ENCODE peak calls at places on chromosome 5, in six cellular contexts. C is HepG2, H is GM12878, B is GM12891, F is H1, Y is K562. I is an unnamed sample.

GRCh38 chr5:166883016-166883415 is 1408.4 kb upstream of the WWC1 start:
- DNase-seq in C (no peak), H (no peak), B (no peak), F (no peak), Y (no peak), I (no peak)

GRCh38 chr5:157306690-157307089 is 40.8 kb downstream of the CYFIP2 start:
- DNase-seq in C (no peak), H (no peak), B (no peak), F (no peak), Y (no peak), I (no peak)

GRCh38 chr5:150114102-150114641 is 27.8 kb upstream of the CSF1R start:
- DNase-seq in C (no peak), H (no peak), B (peak), F (peak), Y (no peak), I (no peak)

GRCh38 chr5:147504535-147504934 is 5.3 kb downstream of the DPYSL3 start:
- DNase-seq in C (no peak), H (no peak), B (no peak), F (no peak), Y (no peak), I (no peak)

GRCh38 chr5:119200795-119201194 is 129.9 kb downstream of the DMXL1 start:
- DNase-seq in C (no peak), H (no peak), B (no peak), F (no peak), Y (no peak), I (no peak)

GRCh38 chr5:133890776-133891280 is 77.6 kb downstream of the C5orf15 start:
- DNase-seq in C (no peak), H (no peak), B (no peak), F (no peak), Y (no peak), I (no peak)

GRCh38 chr5:67983251-67983941 is 232.2 kb upstream of the PIK3R1 start:
- DNase-seq in C (no peak), H (no peak), B (no peak), F (no peak), Y (no peak), I (no peak)

GRCh38 chr5:115571441-115571878 is 26.9 kb upstream of the FEM1C start:
- DNase-seq in C (no peak), H (no peak), B (no peak), F (no peak), Y (no peak), I (no peak)

GRCh38 chr5:107376546-107377276 is 294.0 kb downstream of the EFNA5 start:
- DNase-seq in C (no peak), H (no peak), B (no peak), F (no peak), Y (no peak), I (no peak)

GRCh38 chr5:78621269-78621871 is 27.2 kb downstream of the LHFPL2 start:
- DNase-seq in C (no peak), H (no peak), B (no peak), F (no peak), Y (no peak), I (no peak)

GRCh38 chr5:79573983-79574890 is 38.0 kb upstream of the TENT2 start:
- DNase-seq in C (no peak), H (no peak), B (no peak), F (no peak), Y (no peak), I (no peak)

GRCh38 chr5:849651-850301 is 1.0 kb downstream of the ZDHHC11 start:
- DNase-seq in C (peak), H (no peak), B (no peak), F (no peak), Y (no peak), I (no peak)

GRCh38 chr5:176342766-176343458 is 18.7 kb downstream of the KIAA1191 start:
- DNase-seq in C (no peak), H (no peak), B (no peak), F (no peak), Y (no peak), I (no peak)

GRCh38 chr5:73591102-73591695 is 25.7 kb downstream of the UTP15 start:
- DNase-seq in C (peak), H (peak), B (peak), F (peak), Y (peak), I (no peak)

GRCh38 chr5:135535420-135535819 is 344 bp downstream of the NEUROG1 start:
- DNase-seq in C (no peak), H (no peak), B (no peak), F (no peak), Y (no peak), I (no peak)

GRCh38 chr5:82593481-82593880 is 315.3 kb upstream of the RPS23 start:
- DNase-seq in C (no peak), H (no peak), B (no peak), F (no peak), Y (no peak), I (no peak)

GRCh38 chr5:991472-992267 is 16.9 kb upstream of the NKD2 start:
- DNase-seq in C (no peak), H (no peak), B (no peak), F (no peak), Y (no peak), I (no peak)

GRCh38 chr5:161155451-161155850 is 303.4 kb upstream of the ATP10B start:
- DNase-seq in C (no peak), H (no peak), B (no peak), F (no peak), Y (no peak), I (no peak)

GRCh38 chr5:54309751-54310432 is 481 bp downstream of the ARL15 start:
- DNase-seq in C (no peak), H (no peak), B (peak), F (no peak), Y (no peak), I (peak)

GRCh38 chr5:5420251-5420650 is 2.2 kb upstream of the ICE1 start:
- DNase-seq in C (no peak), H (no peak), B (no peak), F (no peak), Y (no peak), I (no peak)

GRCh38 chr5:139392678-139393496 is 2.0 kb downstream of the PROB1 start:
- DNase-seq in C (no peak), H (no peak), B (peak), F (peak), Y (no peak), I (peak)

GRCh38 chr5:661891-662750 is 31.0 kb downstream of the TPPP start:
- DNase-seq in C (no peak), H (no peak), B (no peak), F (no peak), Y (no peak), I (no peak)

GRCh38 chr5:139633295-139634027 is 14.7 kb upstream of the CXXC5 start:
- DNase-seq in C (peak), H (no peak), B (no peak), F (peak), Y (peak), I (no peak)

GRCh38 chr5:67214036-67214435 is 17.4 kb upstream of the CD180 start:
- DNase-seq in C (no peak), H (no peak), B (no peak), F (no peak), Y (no peak), I (no peak)

GRCh38 chr5:68384936-68385594 is 169.5 kb downstream of the PIK3R1 start:
- DNase-seq in C (no peak), H (no peak), B (no peak), F (no peak), Y (no peak), I (no peak)

GRCh38 chr5:20678814-20679298 is 690.9 kb upstream of the CDH18 start:
- DNase-seq in C (no peak), H (no peak), B (no peak), F (no peak), Y (peak), I (no peak)

GRCh38 chr5:9604416-9604815 is 25.7 kb downstream of the TAS2R1 start:
- DNase-seq in C (no peak), H (no peak), B (no peak), F (no peak), Y (no peak), I (no peak)

GRCh38 chr5:60883229-60883628 is 39.2 kb upstream of the ELOVL7 start:
- DNase-seq in C (peak), H (no peak), B (no peak), F (no peak), Y (peak), I (no peak)

GRCh38 chr5:177427211-177427822 is 841 bp downstream of the GRK6 start:
- DNase-seq in C (no peak), H (no peak), B (no peak), F (no peak), Y (peak), I (no peak)

GRCh38 chr5:177425196-177425800 is 1.2 kb upstream of the GRK6 start:
- DNase-seq in C (no peak), H (no peak), B (no peak), F (no peak), Y (no peak), I (no peak)

GRCh38 chr5:177425801-177426565 is 493 bp upstream of the GRK6 start:
- DNase-seq in C (peak), H (peak), B (peak), F (peak), Y (peak), I (peak)

GRCh38 chr5:177427919-177428573 is 1.6 kb downstream of the GRK6 start:
- DNase-seq in C (no peak), H (no peak), B (no peak), F (no peak), Y (peak), I (no peak)

GRCh38 chr5:177426566-177427210 is at the start of gene GRK6:
- DNase-seq in C (no peak), H (no peak), B (no peak), F (no peak), Y (peak), I (no peak)
- TF ChIP-seq TAF1 in C (no peak), H (no peak), B (peak), F (no peak), Y (peak), I (peak)

GRCh38 chr5:44160443-44160842 is 228.8 kb downstream of the FGF10 start:
- DNase-seq in C (no peak), H (no peak), B (no peak), F (no peak), Y (no peak), I (no peak)
- TF ChIP-seq POLR2AphosphoS5 in C (no peak), H (no peak), B (no peak), F (no peak), Y (no peak), I (no peak)

GRCh38 chr5:181259974-181260719 is 796 bp downstream of the TRIM52 start:
- DNase-seq in C (no peak), H (no peak), B (no peak), F (peak), Y (peak), I (no peak)

GRCh38 chr5:181259283-181259682 is 1.7 kb downstream of the TRIM52 start:
- DNase-seq in C (no peak), H (no peak), B (no peak), F (no peak), Y (peak), I (no peak)

GRCh38 chr5:181255276-181255675 is 5.7 kb downstream of the TRIM52 start:
- DNase-seq in C (no peak), H (no peak), B (no peak), F (no peak), Y (no peak), I (no peak)

GRCh38 chr5:181258576-181258975 is 2.4 kb downstream of the TRIM52 start:
- DNase-seq in C (no peak), H (no peak), B (no peak), F (no peak), Y (no peak), I (no peak)

GRCh38 chr5:181255836-181256578 is 4.9 kb downstream of the TRIM52 start:
- DNase-seq in C (no peak), H (no peak), B (no peak), F (no peak), Y (no peak), I (no peak)
- TF ChIP-seq POLR2A in C (no peak), H (no peak), B (no peak), F (peak), Y (peak), I (no peak)

GRCh38 chr5:154754460-154755360 is 467 bp upstream of the LARP1 start:
- DNase-seq in C (peak), H (peak), B (peak), F (peak), Y (peak), I (peak)

GRCh38 chr5:154756203-154756870 is 1.2 kb downstream of the LARP1 start:
- DNase-seq in C (no peak), H (no peak), B (no peak), F (no peak), Y (peak), I (no peak)

GRCh38 chr5:154756871-154757646 is 1.9 kb downstream of the LARP1 start:
- DNase-seq in C (no peak), H (no peak), B (no peak), F (no peak), Y (peak), I (no peak)

GRCh38 chr5:154753792-154754191 is 1.4 kb upstream of the LARP1 start:
- DNase-seq in C (no peak), H (no peak), B (no peak), F (no peak), Y (peak), I (no peak)

GRCh38 chr5:154755361-154756202 is at the start of gene LARP1:
- DNase-seq in C (no peak), H (no peak), B (no peak), F (no peak), Y (peak), I (no peak)
- TF ChIP-seq TAF1 in C (peak), H (peak), B (no peak), F (no peak), Y (peak), I (no peak)